ENCODE peak calls at places on chromosomes 2 and 18, in six cellular contexts. Y is spleen, E is tibial nerve, G is Peyer's patch, N is NB4, B is adrenal gland. D is an unnamed sample.

GRCh38 chr18:42545825-42546224 is 569.7 kb downstream of the RIT2 start:
- DNase-seq in B (no peak), G (no peak), Y (no peak), N (peak), E (no peak), D (no peak)

GRCh38 chr2:241797441-241798080 is 11.4 kb upstream of the NEU4 start:
- DNase-seq in B (peak), N (no peak), Y (peak), G (no peak), E (peak), D (no peak)

GRCh38 chr2:169175112-169175511 is 105.7 kb downstream of the DHRS9 start:
- DNase-seq in B (no peak), Y (no peak), E (no peak), G (no peak), N (no peak), D (no peak)

GRCh38 chr18:76126327-76126726 is 368.7 kb downstream of the ZNF516 start:
- DNase-seq in G (no peak), N (peak), B (no peak), Y (no peak), E (no peak), D (no peak)

GRCh38 chr2:166417669-166418068 is 41.9 kb upstream of the SCN9A start:
- DNase-seq in Y (no peak), N (peak), E (no peak), G (no peak), B (no peak), D (no peak)

GRCh38 chr2:35410431-35411061 is 945.0 kb upstream of the CRIM1 start:
- DNase-seq in Y (peak), G (peak), N (peak), E (no peak), B (peak), D (no peak)

GRCh38 chr2:110957267-110957666 is 163.4 kb upstream of the BCL2L11 start:
- DNase-seq in E (no peak), B (no peak), N (no peak), G (no peak), Y (no peak), D (no peak)

GRCh38 chr2:68938938-68939337 is 13.8 kb downstream of the GKN2 start:
- DNase-seq in G (no peak), N (no peak), B (no peak), Y (no peak), E (no peak), D (no peak)

GRCh38 chr2:133667085-133667484 is 98.8 kb upstream of the NCKAP5 start:
- DNase-seq in N (no peak), G (no peak), B (no peak), E (no peak), Y (no peak), D (no peak)

GRCh38 chr2:128357561-128358370 is 39.1 kb upstream of the HS6ST1 start:
- DNase-seq in N (no peak), E (no peak), B (peak), G (no peak), Y (no peak), D (no peak)

GRCh38 chr18:43534511-43534910 is 257.2 kb upstream of the SYT4 start:
- DNase-seq in G (no peak), E (no peak), Y (no peak), N (no peak), B (no peak), D (no peak)

GRCh38 chr18:13500891-13501887 is 225.2 kb downstream of the FAM210A start:
- DNase-seq in N (no peak), G (no peak), E (no peak), B (peak), Y (no peak), D (peak)

GRCh38 chr2:226208726-226209125 is 590.9 kb downstream of the IRS1 start:
- DNase-seq in B (no peak), Y (no peak), G (no peak), N (no peak), E (no peak), D (no peak)

GRCh38 chr2:187566266-187566665 is 12.0 kb upstream of the TFPI start:
- DNase-seq in G (no peak), E (no peak), N (no peak), Y (no peak), B (no peak), D (no peak)

GRCh38 chr2:187569571-187569970 is 15.3 kb upstream of the TFPI start:
- DNase-seq in Y (no peak), B (no peak), E (no peak), N (no peak), G (no peak), D (no peak)

GRCh38 chr2:187567126-187567525 is 12.9 kb upstream of the TFPI start:
- DNase-seq in G (no peak), Y (no peak), E (no peak), N (no peak), B (no peak), D (no peak)

GRCh38 chr2:187569042-187569441 is 14.8 kb upstream of the TFPI start:
- DNase-seq in N (no peak), B (no peak), E (no peak), Y (no peak), G (no peak), D (no peak)

GRCh38 chr2:187566712-187567111 is 12.5 kb upstream of the TFPI start:
- DNase-seq in Y (no peak), G (no peak), B (no peak), N (no peak), E (no peak), D (no peak)
- TF ChIP-seq POLR2A in Y (no peak), G (no peak), B (no peak), N (no peak), E (no peak), D (no peak)

GRCh38 chr2:238288650-238289573 is 502 bp upstream of the PER2 start:
- DNase-seq in Y (peak), G (peak), N (peak), B (peak), E (peak), D (peak)
- TF ChIP-seq POLR2A in Y (peak), G (peak), N (peak), B (peak), E (peak), D (peak)

DNA sequence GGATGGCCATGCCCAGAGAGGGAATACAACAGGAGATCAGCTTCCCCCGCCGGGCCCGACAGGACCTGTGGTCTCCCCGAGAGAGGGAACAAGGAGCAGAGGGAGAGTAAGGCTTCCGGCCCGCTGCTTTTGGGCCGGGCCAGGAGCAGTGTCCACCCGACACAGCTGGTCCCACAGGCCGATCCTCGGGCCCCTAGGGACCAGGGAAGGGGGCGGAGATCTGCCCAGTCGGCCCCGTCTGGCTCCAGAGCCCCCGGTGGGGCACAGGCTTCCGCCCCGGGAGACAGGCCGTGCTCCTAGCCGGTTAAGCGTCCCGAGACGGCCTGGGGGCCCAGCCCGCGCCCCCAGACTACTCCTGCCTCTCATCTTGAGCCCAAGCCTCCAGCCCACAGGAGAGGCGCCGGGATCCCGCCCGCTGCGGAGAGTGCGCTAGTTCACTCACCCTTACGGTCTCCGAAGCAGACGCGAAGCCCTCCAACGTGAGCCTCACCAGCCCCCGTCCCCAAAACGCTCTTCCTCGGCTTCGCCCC is at the start of gene MCFD2:
- DNase-seq in N (no peak), E (no peak), B (no peak), G (peak), Y (peak), D (peak)
- TF ChIP-seq POLR2A in N (no peak), E (no peak), B (peak), G (no peak), Y (no peak), D (peak)

GRCh38 chr2:55048925-55049793 is 1.1 kb downstream of the RTN4 start:
- DNase-seq in Y (peak), G (peak), N (peak), E (peak), B (peak), D (peak)
- TF ChIP-seq POLR2A in Y (peak), G (no peak), N (peak), E (peak), B (no peak), D (peak)

GRCh38 chr2:237692601-237693079 is 65.3 kb downstream of the LRRFIP1 start:
- DNase-seq in B (no peak), E (no peak), G (peak), N (peak), Y (peak), D (peak)
- TF ChIP-seq POLR2A in B (no peak), E (no peak), G (no peak), N (no peak), Y (no peak), D (no peak)

GRCh38 chr2:176130153-176130916 is 830 bp downstream of the HOXD8 start:
- DNase-seq in N (no peak), Y (peak), B (peak), G (peak), E (no peak), D (peak)

GRCh38 chr2:176129825-176130152 is 284 bp downstream of the HOXD8 start:
- DNase-seq in Y (peak), B (peak), E (no peak), N (no peak), G (no peak), D (peak)

GRCh38 chr2:176128172-176129012 is 1.1 kb upstream of the HOXD8 start:
- DNase-seq in G (no peak), N (peak), B (no peak), E (no peak), Y (peak), D (peak)

GRCh38 chr2:176127769-176128072 is 1.8 kb upstream of the HOXD8 start:
- DNase-seq in N (no peak), B (no peak), E (no peak), Y (no peak), G (no peak), D (no peak)

GRCh38 chr2:176129013-176129796 is at the start of gene HOXD8:
- DNase-seq in G (peak), B (peak), Y (peak), N (no peak), E (no peak), D (peak)
- TF ChIP-seq POLR2A in G (no peak), B (peak), Y (no peak), N (no peak), E (no peak), D (no peak)

D was measured in sigmoid colon.